ENCODE peak calls at places on chromosome 5, in seven cellular contexts. B is IMR-90, W is A549, S is stomach, V is body of pancreas, H is thyroid gland, O is ovary. Q is an unnamed sample.

GRCh38 chr5:61752588-61752987 is 420.5 kb downstream of the ZSWIM6 start:
- DNase-seq in O (no peak), B (no peak), W (no peak), S (no peak), H (no peak), V (no peak), Q (no peak)

GRCh38 chr5:101728933-101729332 is 567.2 kb downstream of the SLCO4C1 start:
- DNase-seq in W (no peak), V (no peak), S (no peak), O (no peak), B (no peak), H (no peak), Q (no peak)

GRCh38 chr5:141199359-141200235 is at the start of gene PCDHB11:
- DNase-seq in O (no peak), H (no peak), W (peak; percentile 6), V (peak; percentile 38), B (no peak), S (no peak), Q (no peak)

GRCh38 chr5:58080573-58080972 is 379.3 kb downstream of the PLK2 start:
- DNase-seq in O (no peak), W (no peak), H (no peak), B (peak; percentile 69), V (no peak), S (no peak), Q (no peak)

GRCh38 chr5:150419630-150420270 is 7.0 kb upstream of the CD74 start:
- DNase-seq in B (no peak), W (no peak), V (no peak), S (no peak), H (no peak), O (no peak), Q (no peak)

GRCh38 chr5:149732500-149733128 is 2.5 kb downstream of the PPARGC1B start:
- DNase-seq in H (peak; percentile 10), W (no peak), V (no peak), B (no peak), S (no peak), O (peak; percentile 29), Q (peak; percentile 78)

GRCh38 chr5:91223886-91224285 is 159.2 kb downstream of the ARRDC3 start:
- DNase-seq in H (no peak), B (peak; percentile 9), O (no peak), W (no peak), V (no peak), S (no peak), Q (no peak)

GRCh38 chr5:93622240-93622885 is 39.3 kb downstream of the NR2F1 start:
- DNase-seq in V (no peak), O (no peak), H (no peak), W (no peak), S (no peak), B (peak; percentile 77), Q (no peak)

GRCh38 chr5:148729182-148729581 is 74.9 kb upstream of the HTR4 start:
- DNase-seq in H (no peak), W (no peak), V (no peak), O (no peak), S (no peak), B (no peak), Q (peak; percentile 15)

GRCh38 chr5:3650868-3651267 is 55.2 kb downstream of the IRX1 start:
- DNase-seq in O (no peak), V (no peak), B (no peak), H (no peak), W (no peak), S (no peak), Q (no peak)

GRCh38 chr5:43006411-43007202 is 33.5 kb downstream of the ANXA2R start:
- DNase-seq in W (no peak), V (no peak), O (no peak), H (no peak), S (no peak), B (peak; percentile 31), Q (no peak)

GRCh38 chr5:43010956-43011355 is 29.2 kb downstream of the ANXA2R start:
- DNase-seq in B (no peak), S (no peak), V (no peak), H (no peak), O (no peak), W (no peak), Q (no peak)

GRCh38 chr5:43007246-43007910 is 32.7 kb downstream of the ANXA2R start:
- DNase-seq in O (peak; percentile 82), B (peak; percentile 91), H (no peak), W (peak; percentile 74), V (no peak), S (peak; percentile 64), Q (peak; percentile 84)

GRCh38 chr5:43008369-43009158 is 31.6 kb downstream of the ANXA2R start:
- DNase-seq in S (peak; percentile 75), O (peak; percentile 84), B (peak; percentile 93), W (peak; percentile 84), H (peak; percentile 42), V (peak; percentile 52), Q (peak; percentile 94)

DNA sequence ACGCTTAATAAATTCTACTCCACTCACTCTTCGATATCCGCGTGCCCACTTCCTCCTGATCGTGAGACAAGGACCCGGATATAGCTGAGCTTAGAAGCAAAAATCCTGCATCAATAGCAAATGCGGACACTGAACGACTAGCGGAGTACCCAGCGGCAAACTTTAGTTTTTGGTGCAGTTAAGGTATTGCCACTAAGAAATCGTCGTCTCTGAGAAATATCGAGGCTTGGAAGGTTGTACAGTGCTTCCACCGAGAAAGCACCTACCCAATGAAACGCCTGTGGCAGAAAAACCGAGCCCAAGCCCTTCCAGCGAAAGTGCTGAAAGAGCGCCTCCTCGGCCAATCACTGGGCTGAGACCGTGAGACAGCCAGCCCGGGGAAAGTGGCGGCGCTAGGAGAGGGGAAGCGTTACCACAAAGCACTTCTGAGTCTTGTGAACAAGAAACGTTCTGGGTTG is 32.2 kb downstream of the ANXA2R start:
- DNase-seq in O (peak; percentile 55), S (peak; percentile 60), W (peak; percentile 85), H (no peak), B (peak; percentile 80), V (no peak), Q (peak; percentile 80)
- TF ChIP-seq POLR2A in O (no peak), S (no peak), W (peak; percentile 13), H (no peak), B (peak; percentile 14), V (peak; percentile 18), Q (peak; percentile 37)

DNA sequence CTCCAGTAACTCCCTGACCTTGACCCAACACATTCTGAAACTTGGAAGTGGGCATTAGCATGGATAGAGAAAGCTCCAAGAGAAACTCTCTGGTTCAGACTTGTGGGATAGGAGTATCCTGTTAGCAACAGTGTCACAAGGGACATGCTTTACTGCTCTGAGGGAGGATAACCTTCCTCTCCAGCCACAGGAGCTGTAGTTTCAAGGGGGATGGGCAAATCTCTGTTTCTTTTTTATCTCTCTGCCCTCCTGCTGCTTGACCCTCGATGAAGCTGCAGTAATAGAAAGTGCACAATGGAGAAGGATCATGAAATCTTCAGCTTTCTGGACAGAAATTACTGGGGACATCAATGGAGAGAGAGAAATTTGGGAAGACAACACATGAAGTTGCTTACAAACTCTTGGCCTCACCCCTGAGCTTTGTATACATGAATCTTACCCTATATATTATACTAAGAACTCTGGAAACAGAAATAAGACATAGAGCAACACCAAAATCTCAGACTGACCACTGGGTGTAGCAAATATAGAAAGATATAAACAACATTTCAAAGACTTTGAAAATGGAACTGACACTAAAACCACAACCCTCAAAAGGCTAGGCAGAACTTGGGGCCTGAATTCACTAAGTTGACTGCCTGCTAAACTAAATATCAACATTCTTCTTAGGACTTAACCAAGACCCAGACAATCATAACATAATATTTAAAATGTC is 471.0 kb upstream of the MEF2C start:
- DNase-seq in H (no peak), S (no peak), B (no peak), O (no peak), V (no peak), W (no peak), Q (no peak)
- H3K4me1 ChIP-seq in H (no peaks in the 10 kb centered on the region), S (no peaks in the 10 kb centered on the region), B (no peaks in the 10 kb centered on the region), O (no peaks in the 10 kb centered on the region), V (no peaks in the 10 kb centered on the region), W (no peaks in the 10 kb centered on the region), Q (no peaks in the 10 kb centered on the region)

DNA sequence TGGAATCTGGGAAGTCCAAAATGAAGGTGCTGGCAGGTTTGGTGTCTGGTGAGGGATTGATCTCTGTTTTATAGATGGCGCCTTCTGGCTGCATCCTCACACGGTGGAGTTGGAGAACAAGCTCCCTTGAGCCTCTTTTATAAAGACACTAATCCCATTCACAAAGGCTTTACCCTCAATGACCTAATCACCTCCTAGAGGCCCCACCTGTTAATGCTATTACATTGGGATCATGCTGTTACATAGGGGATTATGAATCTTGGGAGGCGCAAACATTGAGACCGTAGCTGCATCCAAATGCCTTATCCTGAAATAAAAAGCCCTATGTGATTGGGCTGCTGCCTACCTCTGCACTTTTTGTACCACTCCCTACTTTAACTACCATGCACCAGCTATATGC is 197.1 kb upstream of the HMHB1 start:
- DNase-seq in S (no peak), W (no peak), H (no peak), O (no peak), V (no peak), B (no peak), Q (no peak)
- TF ChIP-seq POLR2A in S (no peak), W (no peak), H (no peak), O (no peak), V (no peak), B (no peak), Q (no peak)

GRCh38 chr5:143433680-143434079 is 30.2 kb upstream of the NR3C1 start:
- DNase-seq in W (no peak), V (no peak), O (no peak), S (no peak), B (no peak), H (no peak), Q (no peak)
- H3K4me1 ChIP-seq in W (peaks cover 54% of the 10 kb centered on the region), V (no peaks in the 10 kb centered on the region), O (peaks cover 2% of the 10 kb centered on the region), S (no peaks in the 10 kb centered on the region), B (peaks cover 2% of the 10 kb centered on the region), H (peaks cover 4% of the 10 kb centered on the region), Q (no peaks in the 10 kb centered on the region)

GRCh38 chr5:120624021-120624563 is 160.0 kb downstream of the PRR16 start:
- DNase-seq in H (no peak), W (no peak), B (peak; percentile 73), V (no peak), S (no peak), O (no peak), Q (no peak)
- TF ChIP-seq POLR2A in H (no peak), W (no peak), B (no peak), V (no peak), S (no peak), O (no peak), Q (no peak)